ENCODE peak calls at places on chromosomes 5 and 9, in eight cellular contexts. One of them, this sample, is unnamed.

GRCh38 chr5:464843-465590 is 22.0 kb downstream of the EXOC3 start:
- DNase-seq in psoas muscle: peak
- DNase-seq in ovary: no peak
- DNase-seq in pancreas: no peak
- DNase-seq in WERI-Rb-1: peak
- DNase-seq in adrenal gland: peak
- DNase-seq in small intestine: no peak
- DNase-seq in thyroid gland: no peak
- DNase-seq in this sample: no peak

GRCh38 chr5:135832941-135833340 is 1.5 kb upstream of the SLC25A48 start:
- DNase-seq in WERI-Rb-1: no peak
- DNase-seq in pancreas: no peak
- DNase-seq in small intestine: no peak
- DNase-seq in adrenal gland: no peak
- DNase-seq in ovary: no peak
- DNase-seq in psoas muscle: peak
- DNase-seq in thyroid gland: no peak
- DNase-seq in this sample: no peak

GRCh38 chr5:97534166-97534565 is 351.1 kb upstream of the RIOK2 start:
- DNase-seq in pancreas: peak
- DNase-seq in psoas muscle: no peak
- DNase-seq in ovary: no peak
- DNase-seq in thyroid gland: no peak
- DNase-seq in WERI-Rb-1: peak
- DNase-seq in small intestine: peak
- DNase-seq in adrenal gland: peak
- DNase-seq in this sample: peak

GRCh38 chr9:132040808-132041207 is 38.9 kb downstream of the MED27 start:
- DNase-seq in thyroid gland: no peak
- DNase-seq in pancreas: no peak
- DNase-seq in WERI-Rb-1: no peak
- DNase-seq in small intestine: no peak
- DNase-seq in adrenal gland: no peak
- DNase-seq in psoas muscle: no peak
- DNase-seq in ovary: no peak
- DNase-seq in this sample: no peak

GRCh38 chr5:122392224-122392623 is 80.2 kb downstream of the SNCAIP start:
- DNase-seq in thyroid gland: no peak
- DNase-seq in WERI-Rb-1: no peak
- DNase-seq in ovary: no peak
- DNase-seq in adrenal gland: no peak
- DNase-seq in psoas muscle: no peak
- DNase-seq in pancreas: no peak
- DNase-seq in small intestine: no peak
- DNase-seq in this sample: no peak

GRCh38 chr5:76303917-76304316 is 99.2 kb upstream of the IQGAP2 start:
- DNase-seq in small intestine: peak
- DNase-seq in adrenal gland: no peak
- DNase-seq in ovary: no peak
- DNase-seq in thyroid gland: peak
- DNase-seq in psoas muscle: no peak
- DNase-seq in WERI-Rb-1: no peak
- DNase-seq in pancreas: no peak
- DNase-seq in this sample: no peak

GRCh38 chr5:96381526-96381925 is 51.5 kb downstream of the PCSK1 start:
- DNase-seq in adrenal gland: no peak
- DNase-seq in psoas muscle: no peak
- DNase-seq in ovary: no peak
- DNase-seq in WERI-Rb-1: peak
- DNase-seq in small intestine: peak
- DNase-seq in thyroid gland: peak
- DNase-seq in pancreas: no peak
- DNase-seq in this sample: no peak

GRCh38 chr5:5018560-5018935 is 121.6 kb upstream of the ADAMTS16 start:
- DNase-seq in psoas muscle: no peak
- DNase-seq in small intestine: no peak
- DNase-seq in thyroid gland: no peak
- DNase-seq in ovary: no peak
- DNase-seq in adrenal gland: no peak
- DNase-seq in pancreas: no peak
- DNase-seq in WERI-Rb-1: no peak
- DNase-seq in this sample: no peak

GRCh38 chr5:151949909-151950308 is 25.3 kb upstream of the GLRA1 start:
- DNase-seq in psoas muscle: no peak
- DNase-seq in adrenal gland: no peak
- DNase-seq in thyroid gland: no peak
- DNase-seq in ovary: no peak
- DNase-seq in WERI-Rb-1: no peak
- DNase-seq in small intestine: no peak
- DNase-seq in pancreas: peak
- DNase-seq in this sample: no peak

GRCh38 chr5:146681586-146681945 is 165.6 kb upstream of the GPR151 start:
- DNase-seq in WERI-Rb-1: no peak
- DNase-seq in psoas muscle: no peak
- DNase-seq in small intestine: no peak
- DNase-seq in pancreas: no peak
- DNase-seq in adrenal gland: no peak
- DNase-seq in ovary: no peak
- DNase-seq in thyroid gland: no peak
- DNase-seq in this sample: no peak

GRCh38 chr9:68781866-68782265 is 76.8 kb downstream of the PIP5K1B start:
- DNase-seq in pancreas: no peak
- DNase-seq in ovary: no peak
- DNase-seq in WERI-Rb-1: no peak
- DNase-seq in small intestine: no peak
- DNase-seq in adrenal gland: no peak
- DNase-seq in psoas muscle: no peak
- DNase-seq in thyroid gland: no peak
- DNase-seq in this sample: no peak

GRCh38 chr9:68778635-68779034 is 73.6 kb downstream of the PIP5K1B start:
- DNase-seq in WERI-Rb-1: no peak
- DNase-seq in thyroid gland: no peak
- DNase-seq in ovary: no peak
- DNase-seq in psoas muscle: no peak
- DNase-seq in small intestine: no peak
- DNase-seq in pancreas: no peak
- DNase-seq in adrenal gland: no peak
- DNase-seq in this sample: no peak

GRCh38 chr9:68780735-68781134 is 75.7 kb downstream of the PIP5K1B start:
- DNase-seq in thyroid gland: no peak
- DNase-seq in small intestine: peak
- DNase-seq in adrenal gland: peak
- DNase-seq in pancreas: no peak
- DNase-seq in psoas muscle: no peak
- DNase-seq in WERI-Rb-1: no peak
- DNase-seq in ovary: no peak
- DNase-seq in this sample: no peak

GRCh38 chr9:68779558-68780376 is 74.7 kb downstream of the PIP5K1B start:
- DNase-seq in adrenal gland: peak
- DNase-seq in thyroid gland: peak
- DNase-seq in small intestine: peak
- DNase-seq in psoas muscle: peak
- DNase-seq in ovary: peak
- DNase-seq in pancreas: peak
- DNase-seq in WERI-Rb-1: peak
- DNase-seq in this sample: peak

GRCh38 chr9:68780377-68780707 is 75.3 kb downstream of the PIP5K1B start:
- DNase-seq in WERI-Rb-1: no peak
- DNase-seq in pancreas: no peak
- DNase-seq in psoas muscle: no peak
- DNase-seq in thyroid gland: no peak
- DNase-seq in small intestine: no peak
- DNase-seq in ovary: no peak
- DNase-seq in adrenal gland: no peak
- DNase-seq in this sample: no peak
- H3K27ac ChIP-seq in WERI-Rb-1: peak
- H3K27ac ChIP-seq in pancreas: peak
- H3K27ac ChIP-seq in psoas muscle: peak
- H3K27ac ChIP-seq in thyroid gland: peak
- H3K27ac ChIP-seq in small intestine: peak
- H3K27ac ChIP-seq in ovary: peak
- H3K27ac ChIP-seq in adrenal gland: peak
- H3K27ac ChIP-seq in this sample: peak

GRCh38 chr9:109113239-109113638 is 6.5 kb downstream of the TMEM245 start:
- DNase-seq in pancreas: no peak
- DNase-seq in small intestine: no peak
- DNase-seq in thyroid gland: no peak
- DNase-seq in adrenal gland: no peak
- DNase-seq in psoas muscle: no peak
- DNase-seq in ovary: no peak
- DNase-seq in WERI-Rb-1: no peak
- DNase-seq in this sample: no peak

GRCh38 chr9:109114670-109115069 is 5.1 kb downstream of the TMEM245 start:
- DNase-seq in small intestine: no peak
- DNase-seq in pancreas: no peak
- DNase-seq in adrenal gland: peak
- DNase-seq in thyroid gland: peak
- DNase-seq in ovary: no peak
- DNase-seq in WERI-Rb-1: no peak
- DNase-seq in psoas muscle: no peak
- DNase-seq in this sample: no peak

GRCh38 chr9:109113892-109114609 is 5.7 kb downstream of the TMEM245 start:
- DNase-seq in thyroid gland: peak
- DNase-seq in adrenal gland: peak
- DNase-seq in ovary: no peak
- DNase-seq in WERI-Rb-1: no peak
- DNase-seq in pancreas: no peak
- DNase-seq in small intestine: no peak
- DNase-seq in psoas muscle: no peak
- DNase-seq in this sample: no peak

GRCh38 chr9:109117856-109118801 is 1.6 kb downstream of the TMEM245 start:
- DNase-seq in thyroid gland: peak
- DNase-seq in adrenal gland: peak
- DNase-seq in WERI-Rb-1: peak
- DNase-seq in ovary: no peak
- DNase-seq in psoas muscle: peak
- DNase-seq in small intestine: peak
- DNase-seq in pancreas: peak
- DNase-seq in this sample: no peak

GRCh38 chr9:109115931-109116541 is 3.7 kb downstream of the TMEM245 start:
- DNase-seq in WERI-Rb-1: no peak
- DNase-seq in adrenal gland: peak
- DNase-seq in psoas muscle: no peak
- DNase-seq in ovary: peak
- DNase-seq in pancreas: no peak
- DNase-seq in thyroid gland: peak
- DNase-seq in small intestine: no peak
- DNase-seq in this sample: no peak
- H3K27ac ChIP-seq in WERI-Rb-1: no peak
- H3K27ac ChIP-seq in adrenal gland: peak
- H3K27ac ChIP-seq in psoas muscle: peak
- H3K27ac ChIP-seq in ovary: no peak
- H3K27ac ChIP-seq in pancreas: no peak
- H3K27ac ChIP-seq in thyroid gland: peak
- H3K27ac ChIP-seq in small intestine: no peak
- H3K27ac ChIP-seq in this sample: no peak

DNA sequence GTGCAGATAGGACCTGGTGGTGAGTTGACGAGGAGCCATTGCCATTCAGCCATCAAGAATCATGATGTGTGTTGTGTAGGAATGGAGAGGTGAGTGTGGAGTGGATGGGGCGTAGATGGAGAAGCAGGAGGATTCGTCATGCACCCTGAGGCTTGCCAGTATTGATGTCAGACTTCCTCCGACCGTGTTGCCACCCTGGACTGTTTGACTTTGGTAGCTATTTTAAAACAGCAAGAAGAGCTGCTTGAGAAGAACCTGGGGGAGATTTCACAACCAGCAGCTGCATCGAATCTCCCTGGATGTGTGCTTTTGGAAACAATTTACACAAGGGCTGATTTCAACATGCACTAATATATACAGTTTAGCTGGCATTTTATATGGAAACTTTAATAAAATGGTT is 64.3 kb downstream of the TMC1 start:
- DNase-seq in psoas muscle: peak
- DNase-seq in adrenal gland: no peak
- DNase-seq in pancreas: no peak
- DNase-seq in thyroid gland: peak
- DNase-seq in ovary: no peak
- DNase-seq in small intestine: no peak
- DNase-seq in WERI-Rb-1: no peak
- DNase-seq in this sample: peak
- H3K27ac ChIP-seq in psoas muscle: peak
- H3K27ac ChIP-seq in adrenal gland: no peak
- H3K27ac ChIP-seq in pancreas: peak
- H3K27ac ChIP-seq in thyroid gland: no peak
- H3K27ac ChIP-seq in ovary: no peak
- H3K27ac ChIP-seq in small intestine: no peak
- H3K27ac ChIP-seq in WERI-Rb-1: no peak
- H3K27ac ChIP-seq in this sample: peak

GRCh38 chr5:87850843-87851242 is 417.8 kb downstream of the TMEM161B start:
- DNase-seq in adrenal gland: no peak
- DNase-seq in pancreas: no peak
- DNase-seq in psoas muscle: no peak
- DNase-seq in thyroid gland: no peak
- DNase-seq in ovary: no peak
- DNase-seq in small intestine: no peak
- DNase-seq in WERI-Rb-1: no peak
- DNase-seq in this sample: no peak
- H3K27ac ChIP-seq in adrenal gland: no peak
- H3K27ac ChIP-seq in pancreas: no peak
- H3K27ac ChIP-seq in psoas muscle: no peak
- H3K27ac ChIP-seq in thyroid gland: no peak
- H3K27ac ChIP-seq in ovary: no peak
- H3K27ac ChIP-seq in small intestine: no peak
- H3K27ac ChIP-seq in WERI-Rb-1: no peak
- H3K27ac ChIP-seq in this sample: no peak

GRCh38 chr5:133990396-133990795 is 14.4 kb downstream of the VDAC1 start:
- DNase-seq in small intestine: no peak
- DNase-seq in psoas muscle: no peak
- DNase-seq in thyroid gland: no peak
- DNase-seq in ovary: no peak
- DNase-seq in pancreas: no peak
- DNase-seq in WERI-Rb-1: no peak
- DNase-seq in adrenal gland: no peak
- DNase-seq in this sample: no peak

GRCh38 chr5:133993563-133993962 is 11.2 kb downstream of the VDAC1 start:
- DNase-seq in WERI-Rb-1: no peak
- DNase-seq in psoas muscle: no peak
- DNase-seq in adrenal gland: no peak
- DNase-seq in small intestine: no peak
- DNase-seq in pancreas: no peak
- DNase-seq in thyroid gland: no peak
- DNase-seq in ovary: no peak
- DNase-seq in this sample: no peak

GRCh38 chr5:133993152-133993548 is 11.6 kb downstream of the VDAC1 start:
- DNase-seq in pancreas: no peak
- DNase-seq in small intestine: no peak
- DNase-seq in psoas muscle: no peak
- DNase-seq in thyroid gland: no peak
- DNase-seq in WERI-Rb-1: no peak
- DNase-seq in adrenal gland: no peak
- DNase-seq in ovary: no peak
- DNase-seq in this sample: no peak

GRCh38 chr5:133992429-133993151 is 12.2 kb downstream of the VDAC1 start:
- DNase-seq in small intestine: no peak
- DNase-seq in ovary: no peak
- DNase-seq in adrenal gland: no peak
- DNase-seq in pancreas: no peak
- DNase-seq in psoas muscle: peak
- DNase-seq in thyroid gland: peak
- DNase-seq in WERI-Rb-1: no peak
- DNase-seq in this sample: no peak

GRCh38 chr5:133991171-133991910 is 13.4 kb downstream of the VDAC1 start:
- DNase-seq in small intestine: no peak
- DNase-seq in thyroid gland: no peak
- DNase-seq in ovary: no peak
- DNase-seq in WERI-Rb-1: no peak
- DNase-seq in psoas muscle: no peak
- DNase-seq in adrenal gland: no peak
- DNase-seq in pancreas: no peak
- DNase-seq in this sample: no peak
- H3K27ac ChIP-seq in small intestine: no peak
- H3K27ac ChIP-seq in thyroid gland: peak
- H3K27ac ChIP-seq in ovary: no peak
- H3K27ac ChIP-seq in WERI-Rb-1: no peak
- H3K27ac ChIP-seq in psoas muscle: peak
- H3K27ac ChIP-seq in adrenal gland: no peak
- H3K27ac ChIP-seq in pancreas: no peak
- H3K27ac ChIP-seq in this sample: no peak

This sample was measured in AG04450.